ENCODE peak calls at places on chromosomes 2 and 18, in six cellular contexts. Y, A, J, M, I and N are unnamed samples.

GRCh38 chr2:75424936-75425619 is 135.7 kb downstream of the EVA1A start:
- DNase-seq in Y (peak), A (peak), J (peak), M (no peak), I (peak), N (no peak)

GRCh38 chr2:229492034-229492433 is 220.9 kb upstream of the PID1 start:
- DNase-seq in Y (no peak), A (no peak), J (no peak), M (no peak), I (no peak), N (no peak)

GRCh38 chr2:73986085-73986680 is 1.5 kb downstream of the TET3 start:
- DNase-seq in Y (no peak), A (no peak), J (no peak), M (no peak), I (no peak), N (no peak)

GRCh38 chr18:78979058-78979680 is 449 bp upstream of the SALL3 start:
- DNase-seq in Y (no peak), A (peak), J (no peak), M (no peak), I (peak), N (peak)

GRCh38 chr2:217790681-217791392 is 212.0 kb downstream of the TNS1 start:
- DNase-seq in Y (no peak), A (no peak), J (peak), M (no peak), I (no peak), N (peak)

GRCh38 chr2:162232611-162233115 is 10.6 kb downstream of the FAP start:
- DNase-seq in Y (no peak), A (no peak), J (no peak), M (no peak), I (no peak), N (no peak)

GRCh38 chr2:237673130-237673921 is 45.9 kb downstream of the LRRFIP1 start:
- DNase-seq in Y (peak), A (peak), J (peak), M (no peak), I (no peak), N (peak)

GRCh38 chr2:30334738-30335426 is 103.5 kb downstream of the LBH start:
- DNase-seq in Y (no peak), A (peak), J (no peak), M (no peak), I (no peak), N (peak)

GRCh38 chr18:8946046-8946838 is 156.3 kb upstream of the NDUFV2 start:
- DNase-seq in Y (no peak), A (no peak), J (peak), M (peak), I (no peak), N (no peak)

GRCh38 chr2:44676379-44676778 is 265.1 kb upstream of the SIX3 start:
- DNase-seq in Y (no peak), A (no peak), J (no peak), M (no peak), I (no peak), N (no peak)

GRCh38 chr2:715847-716573 is 38.8 kb upstream of the TMEM18 start:
- DNase-seq in Y (no peak), A (peak), J (peak), M (no peak), I (no peak), N (no peak)

GRCh38 chr2:30722936-30723725 is 84.1 kb downstream of the CAPN13 start:
- DNase-seq in Y (peak), A (no peak), J (no peak), M (no peak), I (peak), N (no peak)

GRCh38 chr18:48661421-48661820 is 122.6 kb downstream of the CTIF start:
- DNase-seq in Y (no peak), A (no peak), J (no peak), M (no peak), I (no peak), N (no peak)

GRCh38 chr2:233700028-233700635 is 7.4 kb downstream of the UGT1A6 start:
- DNase-seq in Y (no peak), A (peak), J (peak), M (no peak), I (no peak), N (no peak)

DNA sequence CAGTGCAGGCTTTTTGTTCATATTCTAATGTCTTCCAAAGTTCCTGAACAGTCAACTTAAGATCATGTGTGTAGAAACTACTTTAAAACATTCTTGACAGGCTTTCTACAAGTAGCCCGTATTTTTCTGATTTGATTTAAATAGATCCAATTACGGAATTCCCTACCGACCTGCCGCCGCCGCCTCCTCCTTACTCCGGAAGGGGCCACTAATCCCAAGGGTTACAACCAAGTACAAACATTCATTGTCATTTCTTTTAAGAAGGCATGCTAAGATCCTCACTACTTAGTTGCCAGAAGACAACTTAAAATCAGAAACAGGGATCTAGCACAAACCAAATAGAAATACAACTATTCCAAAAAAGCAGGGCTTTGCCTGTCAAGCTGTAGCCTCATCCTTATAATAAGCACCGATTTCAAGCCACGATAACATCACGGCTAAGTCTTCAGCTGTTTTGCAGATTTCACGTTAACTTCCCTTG is 775 bp downstream of the WDR33 start:
- DNase-seq in Y (no peak), A (peak), J (peak), M (no peak), I (no peak), N (no peak)
- TF ChIP-seq CTCF in Y (no peak), A (no peak), J (peak), M (no peak), I (no peak), N (no peak)

DNA sequence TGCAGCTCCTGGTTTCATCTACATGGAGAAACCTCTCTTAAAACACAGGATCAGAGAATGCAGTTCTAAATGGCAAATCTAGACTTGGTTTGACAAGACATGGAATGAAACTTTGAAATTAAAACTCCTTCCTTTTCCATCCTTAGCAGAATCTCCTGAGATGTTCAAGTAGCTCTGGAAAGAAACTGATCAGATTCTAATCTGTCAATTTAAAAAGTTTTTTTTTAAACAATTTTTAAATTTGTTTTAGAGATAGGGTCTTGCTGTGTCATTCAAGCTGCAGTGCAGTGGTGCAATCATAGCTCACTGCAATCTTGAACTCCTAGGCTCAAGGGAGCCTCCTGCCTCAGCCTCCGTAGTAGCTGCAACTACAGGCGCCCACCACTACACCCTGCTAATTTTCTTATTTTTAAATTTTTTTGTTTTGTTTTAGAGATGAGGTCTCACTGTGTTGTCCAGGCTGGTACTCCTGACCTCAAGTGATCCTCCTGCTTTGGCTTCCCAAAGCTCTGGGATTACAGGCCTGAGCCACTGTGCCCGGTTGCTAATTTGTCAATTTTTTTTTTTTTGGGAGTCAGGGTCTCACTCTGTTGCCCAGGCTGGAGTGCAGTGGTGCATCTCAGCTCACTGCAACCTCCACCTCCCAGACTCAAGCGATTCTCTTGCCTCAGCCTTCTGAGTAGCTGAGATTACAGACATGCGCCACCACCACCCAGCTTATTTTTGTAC is 216.7 kb downstream of the TGIF1 start:
- DNase-seq in Y (no peak), A (no peak), J (no peak), M (no peak), I (no peak), N (no peak)
- TF ChIP-seq CTCF in Y (no peak), A (no peak), J (no peak), M (no peak), I (no peak), N (no peak)

GRCh38 chr2:231800493-231801091 is 14.3 kb downstream of the COPS7B start:
- DNase-seq in Y (no peak), A (peak), J (peak), M (no peak), I (peak), N (peak)
- TF ChIP-seq CTCF in Y (peak), A (peak), J (peak), M (peak), I (peak), N (peak)

DNA sequence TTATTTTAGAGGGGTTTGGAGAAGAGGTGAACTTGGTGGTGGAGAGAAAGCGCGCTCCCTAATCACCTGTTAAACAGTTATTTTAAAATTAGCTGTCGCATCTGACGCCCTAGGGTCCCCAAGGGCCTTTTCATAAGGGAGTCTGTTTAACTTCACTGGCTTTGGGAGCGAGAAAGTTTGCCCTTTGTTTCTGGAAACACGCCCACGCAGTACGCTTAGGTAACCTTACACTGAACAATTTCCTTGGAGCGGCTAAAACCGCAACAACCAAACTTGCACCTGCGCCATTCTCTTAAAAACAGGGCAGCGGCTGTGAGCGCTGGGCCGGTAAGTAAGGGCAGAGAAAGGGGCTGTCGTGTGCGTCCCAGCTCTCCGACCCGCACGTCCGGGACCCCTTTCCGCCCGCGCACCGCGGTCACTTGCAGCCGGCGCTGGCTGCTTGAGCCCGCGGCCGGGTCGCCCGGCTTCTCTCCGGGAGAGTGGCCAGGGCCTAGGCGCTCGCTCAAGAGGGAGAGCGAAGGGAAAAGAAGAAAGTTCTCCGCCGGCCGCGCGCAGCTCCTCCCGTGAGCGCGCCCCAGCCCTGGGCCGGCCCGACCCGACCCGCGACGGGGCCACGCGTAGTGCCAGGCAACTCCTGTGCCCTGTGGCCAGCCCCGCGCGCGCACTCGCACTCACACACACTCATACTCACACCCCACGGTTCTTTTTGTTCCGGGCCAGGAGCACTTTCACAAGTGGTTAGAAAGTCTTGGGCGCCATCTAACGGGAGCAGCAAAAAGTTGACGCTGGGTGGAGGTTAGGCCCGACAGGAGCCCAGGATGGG is 19.2 kb downstream of the POU3F3 start:
- DNase-seq in Y (peak), A (peak), J (peak), M (peak), I (peak), N (peak)
- TF ChIP-seq CTCF in Y (peak), A (peak), J (peak), M (peak), I (peak), N (peak)

DNA sequence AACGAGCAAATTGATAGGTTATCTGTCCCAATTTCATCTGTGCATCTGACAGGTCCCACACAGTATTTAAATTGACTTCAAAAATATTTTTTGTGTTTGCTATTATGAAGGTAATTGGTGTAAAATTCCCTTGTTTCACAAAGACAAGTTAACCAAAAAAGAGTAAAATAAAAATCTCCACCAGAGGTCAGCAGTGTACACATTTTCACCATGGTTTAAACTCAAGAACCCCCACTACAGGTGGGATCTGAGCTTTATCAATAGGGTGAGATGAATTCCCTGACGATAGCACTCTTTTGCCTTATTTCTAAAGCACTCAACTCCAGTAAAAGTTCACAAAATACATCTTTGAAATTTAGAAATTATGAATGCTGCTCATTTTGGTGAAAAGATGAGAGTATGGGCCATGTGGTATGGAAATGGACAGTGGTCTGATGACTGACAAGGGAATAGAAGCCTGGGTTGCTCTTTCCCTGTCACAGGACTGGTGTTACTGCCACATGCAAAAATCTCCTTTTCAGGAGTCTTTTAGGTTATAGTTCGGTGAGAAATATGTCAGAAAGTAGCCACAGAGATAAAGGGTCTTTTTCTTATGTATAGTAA is 68.0 kb downstream of the SERPINB8 start:
- DNase-seq in Y (no peak), A (peak), J (peak), M (peak), I (no peak), N (peak)
- TF ChIP-seq CTCF in Y (peak), A (peak), J (peak), M (peak), I (peak), N (peak)